ENCODE peak calls at places on chromosomes 16 and 17, in seven cellular contexts. C is anterior cingulate cortex, M is WERI-Rb-1, V is lung, J is Karpas-422, G is Calu3, I is Right ventricle myocardium superior. D is an unnamed sample.

GRCh38 chr17:75059369-75060345 is 12.6 kb downstream of the KCTD2 start:
- DNase-seq in V (no peak), C (no peak), J (no peak), I (no peak), M (peak), G (no peak), D (no peak)

GRCh38 chr16:4390266-4391260 is 18.9 kb downstream of the VASN start:
- DNase-seq in I (no peak), C (no peak), V (no peak), G (no peak), J (peak), M (no peak), D (peak)

GRCh38 chr17:27559506-27559931 is 71.5 kb upstream of the LGALS9 start:
- DNase-seq in C (no peak), M (no peak), J (no peak), V (peak), G (no peak), I (peak), D (no peak)

GRCh38 chr17:42387221-42387657 is 1.0 kb downstream of the STAT3 start:
- DNase-seq in M (no peak), J (no peak), V (peak), G (no peak), I (no peak), C (no peak), D (no peak)

GRCh38 chr16:19344224-19344801 is 58.8 kb downstream of the CLEC19A start:
- DNase-seq in M (no peak), I (no peak), G (no peak), V (peak), J (no peak), C (no peak), D (peak)

GRCh38 chr16:85592700-85593502 is 20.2 kb upstream of the GSE1 start:
- DNase-seq in G (no peak), V (no peak), J (no peak), M (no peak), I (no peak), C (no peak), D (no peak)

GRCh38 chr16:63568184-63568583 is 1531.9 kb upstream of the CDH8 start:
- DNase-seq in G (no peak), J (no peak), M (no peak), C (no peak), V (no peak), I (no peak), D (peak)

GRCh38 chr16:30186782-30187555 is 3.6 kb downstream of the CORO1A start:
- DNase-seq in J (peak), C (no peak), V (peak), M (peak), I (peak), G (no peak), D (peak)

GRCh38 chr17:81576621-81577277 is 24.6 kb upstream of the FAAP100 start:
- DNase-seq in J (no peak), G (peak), I (no peak), C (no peak), M (no peak), V (no peak), D (no peak)

GRCh38 chr17:79619196-79619595 is 8.3 kb upstream of the RBFOX3 start:
- DNase-seq in G (no peak), I (no peak), C (no peak), M (peak), J (no peak), V (no peak), D (no peak)

GRCh38 chr17:17849147-17849820 is 12.5 kb upstream of the SREBF1 start:
- DNase-seq in I (peak), M (no peak), C (no peak), G (no peak), J (peak), V (peak), D (no peak)

GRCh38 chr16:84718-85452 is 6.9 kb downstream of the MPG start:
- DNase-seq in V (peak), M (no peak), J (peak), G (peak), I (peak), C (peak), D (no peak)

GRCh38 chr16:3774156-3774767 is 56.9 kb upstream of the TRAP1 start:
- DNase-seq in G (no peak), J (no peak), V (no peak), I (peak), M (no peak), C (no peak), D (no peak)

GRCh38 chr16:30721606-30722005 is 22.6 kb downstream of the SRCAP start:
- DNase-seq in G (no peak), C (no peak), M (peak), J (no peak), V (no peak), I (no peak), D (no peak)

GRCh38 chr16:47244206-47244605 is 100.5 kb upstream of the NETO2 start:
- DNase-seq in C (no peak), I (no peak), M (no peak), G (no peak), J (no peak), V (no peak), D (no peak)

GRCh38 chr16:77213542-77214108 is 14.4 kb downstream of the SYCE1L start:
- DNase-seq in V (peak), M (no peak), J (no peak), I (no peak), G (peak), C (no peak), D (no peak)

GRCh38 chr16:31876955-31877828 is 3.6 kb downstream of the ZNF267 start:
- DNase-seq in M (no peak), I (no peak), G (peak), C (no peak), J (no peak), V (no peak), D (no peak)